ENCODE peak calls at places on chromosomes 2 and 18, in four cellular contexts. U is upper lobe of left lung, I is GM23338, C is tibial artery. K is an unnamed sample.

GRCh38 chr2:177265386-177265690 is 811 bp upstream of the NFE2L2 start:
- DNase-seq in U (peak), I (peak), C (no peak), K (peak)

GRCh38 chr18:33906046-33906445 is 318.7 kb downstream of the NOL4 start:
- DNase-seq in U (no peak), I (no peak), C (no peak), K (no peak)

GRCh38 chr2:145765889-145766288 is 1246.0 kb upstream of the ZEB2 start:
- DNase-seq in U (no peak), I (no peak), C (no peak), K (no peak)

GRCh38 chr2:32865399-32866068 is 81.2 kb upstream of the LTBP1 start:
- DNase-seq in U (no peak), I (no peak), C (no peak), K (no peak)

GRCh38 chr18:36769611-36770314 is 59.0 kb downstream of the TPGS2 start:
- DNase-seq in U (no peak), I (peak), C (no peak), K (no peak)

GRCh38 chr2:121234144-121234543 is 50.9 kb downstream of the TFCP2L1 start:
- DNase-seq in U (no peak), I (no peak), C (peak), K (no peak)

GRCh38 chr2:9739508-9739907 is 103.8 kb upstream of the TAF1B start:
- DNase-seq in U (peak), I (no peak), C (peak), K (peak)

GRCh38 chr2:52064234-52064633 is 1032.3 kb upstream of the NRXN1 start:
- DNase-seq in U (no peak), I (no peak), C (no peak), K (no peak)

GRCh38 chr2:201406077-201406662 is 45.1 kb downstream of the TRAK2 start:
- DNase-seq in U (no peak), I (no peak), C (no peak), K (no peak)

GRCh38 chr18:21740724-21741510 is at the start of gene MIB1:
- DNase-seq in U (peak), I (no peak), C (peak), K (peak)

GRCh38 chr2:88627856-88628568 is 748 bp upstream of the EIF2AK3 start:
- DNase-seq in U (peak), I (peak), C (peak), K (peak)

GRCh38 chr2:134912406-134912805 is 6.2 kb upstream of the CCNT2 start:
- DNase-seq in U (no peak), I (no peak), C (no peak), K (no peak)

GRCh38 chr18:48915621-48916425 is 34.9 kb downstream of the SMAD7 start:
- DNase-seq in U (no peak), I (no peak), C (peak), K (no peak)

GRCh38 chr18:46301081-46301480 is 196.9 kb downstream of the HAUS1 start:
- DNase-seq in U (no peak), I (no peak), C (peak), K (no peak)

GRCh38 chr2:190579945-190580866 is 45.7 kb upstream of the NEMP2 start:
- DNase-seq in U (no peak), I (no peak), C (no peak), K (no peak)

GRCh38 chr18:79531386-79531785 is 135.7 kb downstream of the NFATC1 start:
- DNase-seq in U (peak), I (no peak), C (peak), K (no peak)

GRCh38 chr2:2233171-2233826 is 97.8 kb downstream of the MYT1L start:
- DNase-seq in U (no peak), I (no peak), C (no peak), K (no peak)

GRCh38 chr2:41735446-41735845 is 312.4 kb upstream of the PKDCC start:
- DNase-seq in U (no peak), I (no peak), C (no peak), K (no peak)

GRCh38 chr2:203209538-203209937 is 29.3 kb upstream of the CYP20A1 start:
- DNase-seq in U (no peak), I (no peak), C (no peak), K (no peak)

GRCh38 chr2:55051026-55051866 is 995 bp upstream of the RTN4 start:
- DNase-seq in U (peak), I (peak), C (peak), K (peak)

GRCh38 chr18:35344736-35345459 is 678 bp upstream of the ZNF24 start:
- DNase-seq in U (no peak), I (no peak), C (no peak), K (no peak)

GRCh38 chr2:102434655-102435381 is 11.9 kb downstream of the IL18RAP start:
- DNase-seq in U (no peak), I (no peak), C (no peak), K (no peak)

GRCh38 chr2:74865770-74866674 is 32.1 kb downstream of the HK2 start:
- DNase-seq in U (no peak), I (no peak), C (no peak), K (no peak)

GRCh38 chr2:226893206-226893605 is 57.4 kb downstream of the RHBDD1 start:
- DNase-seq in U (no peak), I (no peak), C (no peak), K (no peak)

GRCh38 chr2:170498559-170498958 is 216.6 kb upstream of the SP5 start:
- DNase-seq in U (no peak), I (no peak), C (no peak), K (no peak)

GRCh38 chr2:209472386-209472832 is 48.6 kb downstream of the MAP2 start:
- DNase-seq in U (no peak), I (peak), C (no peak), K (no peak)

GRCh38 chr18:62239475-62239874 is 52.4 kb downstream of the RELCH start:
- DNase-seq in U (no peak), I (peak), C (no peak), K (no peak)

GRCh38 chr2:78546843-78547242 is 478.7 kb upstream of the REG3G start:
- DNase-seq in U (no peak), I (no peak), C (no peak), K (no peak)

GRCh38 chr2:42925742-42926437 is 133.5 kb upstream of the HAAO start:
- DNase-seq in U (no peak), I (peak), C (peak), K (no peak)

GRCh38 chr2:168272225-168272624 is 24.8 kb upstream of the STK39 start:
- DNase-seq in U (no peak), I (no peak), C (no peak), K (no peak)

GRCh38 chr2:240716130-240716798 is 24.6 kb downstream of the AQP12A start:
- DNase-seq in U (no peak), I (no peak), C (no peak), K (no peak)

GRCh38 chr2:240713071-240713927 is 21.6 kb downstream of the AQP12A start:
- DNase-seq in U (no peak), I (no peak), C (no peak), K (no peak)

GRCh38 chr2:240717181-240717641 is 25.5 kb downstream of the AQP12A start:
- DNase-seq in U (no peak), I (no peak), C (no peak), K (no peak)

GRCh38 chr2:240713928-240714746 is 22.5 kb downstream of the AQP12A start:
- DNase-seq in U (no peak), I (no peak), C (no peak), K (no peak)

DNA sequence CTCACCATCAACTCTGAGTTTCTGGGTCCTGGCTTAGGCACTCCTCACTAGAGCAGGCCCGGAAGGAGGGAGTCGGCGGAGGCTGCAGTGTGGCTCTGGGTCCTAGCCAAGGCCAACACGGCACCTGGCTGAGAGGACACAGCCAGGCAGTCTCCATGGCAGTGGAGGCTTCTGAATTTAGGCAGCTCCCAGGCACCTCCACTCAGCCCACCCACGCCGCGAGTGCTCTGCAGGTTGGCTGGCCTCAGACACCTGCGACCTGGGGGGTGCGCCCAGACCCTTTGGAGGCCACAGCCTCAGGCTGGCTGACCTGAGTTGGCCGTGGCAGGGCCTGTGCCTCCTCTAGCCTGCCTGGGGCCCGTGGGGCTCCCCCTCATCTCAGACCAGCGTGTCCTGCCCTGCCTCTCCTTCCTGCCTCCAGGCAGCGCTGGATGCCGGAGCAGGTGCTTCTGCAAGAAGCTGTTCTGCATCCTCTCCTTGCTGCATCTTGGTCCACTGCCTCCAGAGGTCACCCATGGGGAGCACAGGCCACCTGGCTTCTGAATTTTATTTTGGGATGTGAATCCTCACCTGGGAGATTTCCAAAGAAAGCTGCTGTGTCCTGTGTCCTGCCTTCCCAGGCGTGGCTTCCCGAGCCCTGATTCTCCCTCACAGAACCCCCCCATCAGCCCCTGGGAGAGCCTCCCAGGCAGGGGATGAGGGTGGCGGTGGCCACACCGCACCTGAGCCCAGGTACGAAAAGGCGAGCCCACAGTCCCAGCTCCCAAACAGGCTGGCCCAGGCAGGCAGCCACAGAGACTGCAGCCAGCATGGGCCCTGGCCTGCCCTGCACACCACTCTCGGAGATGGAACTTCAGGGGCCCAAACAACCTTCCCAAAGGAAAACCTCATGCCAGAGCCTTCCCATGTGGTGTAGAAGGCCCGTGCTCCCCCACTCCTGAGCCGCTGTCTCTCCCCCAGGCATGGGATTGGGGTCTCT is 23.4 kb downstream of the AQP12A start:
- DNase-seq in U (no peak), I (peak), C (no peak), K (no peak)
- TF ChIP-seq CTCF in U (no peak), I (peak), C (no peak), K (no peak)

DNA sequence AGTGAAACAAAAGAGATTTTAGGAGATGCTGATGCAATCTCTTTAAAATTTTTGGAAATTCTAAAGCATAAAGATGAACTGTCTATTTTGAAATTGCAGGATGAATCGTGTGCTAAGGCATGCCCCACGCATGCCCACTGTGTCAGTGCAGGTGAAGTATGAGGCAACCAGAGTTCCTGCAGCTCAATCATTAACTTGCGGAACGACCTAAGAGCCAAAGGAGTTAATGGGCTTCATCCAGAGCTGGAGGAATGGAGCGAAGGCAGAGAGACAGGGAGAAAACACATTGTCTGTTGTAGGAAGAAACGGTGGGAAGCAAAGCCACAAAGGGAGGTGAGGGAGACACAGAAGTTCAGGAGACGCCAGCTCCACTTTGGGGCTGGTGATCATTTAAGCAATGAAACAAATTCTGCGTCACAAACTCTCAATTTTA is 265.2 kb downstream of the CCDC85A start:
- DNase-seq in U (peak), I (peak), C (no peak), K (no peak)
- H3K4me3 ChIP-seq in U (no peak), I (no peak), C (no peak), K (no peak)

GRCh38 chr18:77012751-77013550 is 119.6 kb downstream of the MBP start:
- DNase-seq in U (no peak), I (no peak), C (no peak), K (no peak)
- H3K27ac ChIP-seq in U (peak), I (no peak), C (no peak), K (peak)

GRCh38 chr2:240875228-240876034 is 6.8 kb downstream of the AGXT start:
- DNase-seq in U (no peak), I (no peak), C (no peak), K (no peak)

GRCh38 chr2:240873098-240873788 is 4.6 kb downstream of the AGXT start:
- DNase-seq in U (no peak), I (no peak), C (no peak), K (no peak)

GRCh38 chr2:240872317-240873097 is 3.9 kb downstream of the AGXT start:
- DNase-seq in U (no peak), I (no peak), C (no peak), K (no peak)

GRCh38 chr2:240874715-240875227 is 6.1 kb downstream of the AGXT start:
- DNase-seq in U (no peak), I (no peak), C (no peak), K (no peak)

GRCh38 chr2:240873805-240874714 is 5.4 kb downstream of the AGXT start:
- DNase-seq in U (no peak), I (peak), C (no peak), K (no peak)
- TF ChIP-seq CTCF in U (no peak), I (peak), C (no peak), K (no peak)

GRCh38 chr2:10865841-10866240 is 45.9 kb upstream of the KCNF1 start:
- DNase-seq in U (no peak), I (no peak), C (peak), K (no peak)
- H3K4me3 ChIP-seq in U (no peak), I (no peak), C (no peak), K (no peak)

DNA sequence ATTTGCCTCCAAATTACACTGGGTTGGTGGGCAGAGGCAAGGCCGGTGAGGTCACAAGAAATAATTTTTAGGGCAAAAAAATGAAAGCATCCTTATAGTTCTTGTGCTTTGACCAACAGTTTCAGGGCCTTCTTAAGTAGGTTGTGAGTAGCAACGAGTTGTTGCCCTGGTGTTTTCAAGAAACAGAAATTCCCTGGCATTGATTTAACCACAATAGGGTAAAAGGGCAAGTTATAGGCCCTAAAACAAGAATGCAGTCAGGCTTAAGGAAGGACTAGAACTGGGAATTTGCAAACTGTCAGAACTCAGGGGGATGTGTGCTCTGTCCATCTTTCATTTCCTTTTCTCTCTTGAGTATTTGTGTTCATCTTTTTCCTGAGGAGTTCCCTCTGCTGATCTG is 46.1 kb upstream of the STPG4 start:
- DNase-seq in U (no peak), I (no peak), C (no peak), K (no peak)
- H3K27ac ChIP-seq in U (no peak), I (no peak), C (peak), K (no peak)

GRCh38 chr18:14978962-14979535 is 231.1 kb downstream of the ANKRD30B start:
- DNase-seq in U (no peak), I (peak), C (no peak), K (no peak)
- TF ChIP-seq CTCF in U (no peak), I (peak), C (no peak), K (peak)

GRCh38 chr2:68317971-68318685 is 1.6 kb downstream of the CNRIP1 start:
- DNase-seq in U (no peak), I (peak), C (no peak), K (peak)
- H3K4me3 ChIP-seq in U (peak), I (peak), C (peak), K (peak)